ENCODE peak calls at places on chromosomes 3 and 15, in six cellular contexts. G is foreskin fibroblast, S is NCI-H1417, I is posterior cingulate gyrus, E is NCI-H460, Z is astrocyte of the cerebellum. J is an unnamed sample.

GRCh38 chr3:72591522-72592421 is 256.5 kb downstream of the SHQ1 start:
- DNase-seq in I (no peak), Z (peak), G (peak), S (no peak), E (no peak), J (peak)

GRCh38 chr15:31488437-31489204 is 162.0 kb downstream of the KLF13 start:
- DNase-seq in G (peak), I (no peak), S (peak), Z (peak), E (peak), J (peak)

GRCh38 chr15:78070049-78070698 is 7.3 kb downstream of the TBC1D2B start:
- DNase-seq in E (no peak), G (no peak), S (no peak), I (no peak), Z (no peak), J (no peak)

GRCh38 chr3:48636149-48636548 is 888 bp upstream of the SLC26A6 start:
- DNase-seq in G (no peak), I (no peak), E (no peak), Z (no peak), S (peak), J (no peak)

GRCh38 chr3:57077630-57078365 is 17.3 kb downstream of the SPATA12 start:
- DNase-seq in Z (no peak), G (no peak), I (no peak), E (no peak), S (no peak), J (no peak)

GRCh38 chr15:70627322-70627721 is 136.0 kb downstream of the UACA start:
- DNase-seq in I (no peak), S (no peak), Z (no peak), G (no peak), E (no peak), J (no peak)

GRCh38 chr15:72857331-72858065 is 73.9 kb upstream of the ADPGK start:
- DNase-seq in G (no peak), I (no peak), Z (no peak), E (no peak), S (no peak), J (no peak)

GRCh38 chr3:187624588-187624987 is 45.6 kb downstream of the SST start:
- DNase-seq in E (no peak), I (no peak), Z (no peak), G (no peak), S (no peak), J (peak)

GRCh38 chr3:133092676-133093075 is 54.5 kb downstream of the TMEM108 start:
- DNase-seq in G (no peak), Z (no peak), E (no peak), I (no peak), S (no peak), J (no peak)

GRCh38 chr3:126351086-126351770 is 6.0 kb downstream of the KLF15 start:
- DNase-seq in Z (no peak), I (peak), S (no peak), E (no peak), G (no peak), J (no peak)

GRCh38 chr15:96268421-96269204 is 61.9 kb upstream of the NR2F2 start:
- DNase-seq in Z (peak), E (no peak), G (no peak), S (peak), I (no peak), J (peak)

GRCh38 chr3:23461069-23461468 is 257.9 kb downstream of the UBE2E2 start:
- DNase-seq in G (peak), S (no peak), E (no peak), Z (no peak), I (no peak), J (no peak)

GRCh38 chr15:52006702-52007340 is 12.2 kb upstream of the MAPK6 start:
- DNase-seq in E (no peak), I (no peak), S (no peak), Z (no peak), G (no peak), J (no peak)

GRCh38 chr3:149702691-149703426 is 45.0 kb upstream of the WWTR1 start:
- DNase-seq in G (peak), S (no peak), E (no peak), I (no peak), Z (peak), J (peak)